ENCODE peak calls at places on chromosomes 5 and 9, in five cellular contexts. H is HepG2, J is HCT116, S is H1, B is GM12878. T is an unnamed sample.

GRCh38 chr5:91269198-91269597 is 113.9 kb downstream of the ARRDC3 start:
- DNase-seq in H (no peak), J (no peak), S (no peak), B (no peak), T (no peak)

GRCh38 chr5:142810081-142810480 is 39.9 kb downstream of the ARHGAP26 start:
- DNase-seq in H (peak), J (no peak), S (no peak), B (no peak), T (no peak)

GRCh38 chr5:147855774-147856069 is 22.8 kb upstream of the SCGB3A2 start:
- DNase-seq in H (no peak), J (no peak), S (no peak), B (no peak), T (no peak)

GRCh38 chr9:22116751-22117150 is 107.6 kb upstream of the CDKN2B start:
- DNase-seq in H (no peak), J (no peak), S (no peak), B (no peak), T (no peak)

GRCh38 chr9:111272571-111272970 is 57.5 kb downstream of the OR2K2 start:
- DNase-seq in H (no peak), J (no peak), S (no peak), B (no peak), T (no peak)

GRCh38 chr5:133370281-133370890 is 242.0 kb downstream of the FSTL4 start:
- DNase-seq in H (no peak), J (no peak), S (no peak), B (no peak), T (no peak)

GRCh38 chr5:56356121-56356875 is 123.2 kb upstream of the ANKRD55 start:
- DNase-seq in H (peak), J (no peak), S (no peak), B (no peak), T (no peak)

GRCh38 chr9:119838210-119838609 is 469.0 kb upstream of the BRINP1 start:
- DNase-seq in H (no peak), J (no peak), S (no peak), B (no peak), T (no peak)

GRCh38 chr5:18397393-18397792 is 763.1 kb downstream of the TAF11L14 start:
- DNase-seq in H (no peak), J (no peak), S (no peak), B (no peak), T (no peak)

DNA sequence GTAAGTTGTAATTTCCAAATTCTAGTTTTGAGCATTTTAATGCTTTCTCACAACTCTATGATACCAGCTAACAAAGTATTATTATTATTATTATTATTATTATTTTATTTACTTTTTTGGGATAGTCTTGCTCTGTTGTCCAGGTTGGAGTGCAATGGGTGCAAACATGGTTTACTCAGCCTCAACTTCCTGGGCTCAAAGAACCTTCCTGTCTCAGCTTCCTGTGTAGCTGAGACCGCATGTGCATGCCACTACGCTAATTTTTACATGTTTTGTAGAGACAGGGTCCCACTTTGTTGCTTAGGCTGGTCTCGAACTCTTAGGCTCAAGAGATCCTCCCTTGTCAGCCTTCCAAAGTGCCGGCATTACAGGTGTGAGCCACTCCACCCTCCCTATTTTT is 27.0 kb downstream of the LRRC70 start:
- DNase-seq in H (no peak), J (no peak), S (no peak), B (no peak), T (no peak)
- TF ChIP-seq ZNF274 in H (no peak), J (no peak), S (no peak), B (no peak), T (no peak)

DNA sequence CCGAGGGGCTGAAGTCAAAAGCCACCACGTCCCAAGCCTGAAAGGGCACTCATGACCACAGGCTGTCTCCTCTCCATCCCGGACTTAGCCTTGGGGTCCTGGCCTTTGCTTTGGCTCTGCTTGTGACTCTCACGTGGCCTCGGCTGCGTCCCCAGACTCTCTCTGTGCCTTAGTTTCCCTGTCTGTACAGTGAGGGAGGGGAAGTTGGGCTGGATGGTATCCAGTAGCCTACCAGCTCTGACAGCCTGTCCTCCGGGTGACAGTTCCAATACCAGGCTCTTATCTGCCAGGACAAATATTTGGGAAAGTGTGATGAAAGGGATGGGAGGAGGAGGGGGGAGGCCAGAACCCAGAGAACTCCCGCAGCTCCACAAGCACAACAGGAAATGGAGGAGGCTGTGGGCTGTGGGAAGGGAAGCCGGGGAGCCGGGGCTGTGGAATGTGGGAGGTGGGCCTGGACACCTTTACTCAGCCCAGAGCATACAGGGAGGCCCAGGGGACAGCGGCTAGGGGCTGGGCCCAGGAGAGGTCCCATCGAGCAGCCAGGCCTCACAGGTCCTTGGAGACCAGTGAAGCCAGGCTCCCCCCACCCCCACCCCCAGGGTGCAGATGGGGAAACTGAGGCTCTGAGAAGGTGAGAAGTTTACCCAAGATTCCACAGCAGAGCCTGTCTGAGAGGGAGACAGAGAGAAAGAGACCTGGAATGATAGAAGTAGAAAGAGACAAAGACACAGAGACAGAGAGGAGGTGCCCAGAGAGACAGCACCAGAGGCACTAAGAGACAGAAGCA is 18.3 kb downstream of the PDGFRB start:
- DNase-seq in H (peak), J (no peak), S (no peak), B (no peak), T (peak)
- H3K9ac ChIP-seq in H (peak), J (no peak), S (no peak), B (no peak), T (peak)

DNA sequence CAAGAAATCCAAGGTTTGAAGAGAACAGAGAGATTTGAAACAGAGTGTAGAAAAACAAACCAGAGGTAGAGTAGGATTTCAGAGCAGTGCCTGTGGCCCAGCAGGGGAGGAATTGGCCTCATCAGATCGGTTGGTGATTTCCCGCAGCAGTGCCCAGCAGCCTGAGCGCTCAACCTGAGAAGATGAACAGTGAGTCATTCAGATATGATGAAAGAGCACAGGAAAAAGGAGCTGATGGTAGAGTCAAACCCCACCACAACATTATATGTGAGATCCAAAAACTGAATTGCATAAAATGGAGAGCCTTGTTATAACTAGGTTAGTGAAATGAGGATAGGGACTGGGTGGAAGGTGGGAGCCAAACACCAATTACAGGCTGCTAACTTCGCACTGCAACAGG is 248.9 kb downstream of the PIK3R1 start:
- DNase-seq in H (no peak), J (no peak), S (no peak), B (no peak), T (no peak)
- TF ChIP-seq ZNF274 in H (no peak), J (no peak), S (no peak), B (no peak), T (no peak)

GRCh38 chr5:139925650-139926640 is 117.2 kb downstream of the NRG2 start:
- DNase-seq in H (no peak), J (no peak), S (peak), B (no peak), T (no peak)
- H3K9ac ChIP-seq in H (no peak), J (no peak), S (no peak), B (no peak), T (no peak)